ENCODE peak calls at places on chromosome 18, in four cellular contexts. S is thyroid gland, X is brain microvascular endothelial cell, A is epithelial cell of proximal tubule. T is an unnamed sample.

GRCh38 chr18:1104265-1104792 is 199.7 kb downstream of the ADCYAP1 start:
- DNase-seq in S (no peak), X (peak; percentile 9), A (no peak), T (no peak)

GRCh38 chr18:36354989-36355388 is 57.5 kb downstream of the FHOD3 start:
- DNase-seq in S (no peak), X (peak; percentile 21), A (no peak), T (peak; percentile 61)

GRCh38 chr18:35458677-35459441 is 38.9 kb downstream of the INO80C start:
- DNase-seq in S (peak; percentile 15), X (peak; percentile 86), A (peak; percentile 61), T (no peak)

GRCh38 chr18:64090876-64091275 is 58.0 kb downstream of the LINC00305 start:
- DNase-seq in S (no peak), X (no peak), A (no peak), T (no peak)

GRCh38 chr18:13500891-13501887 is 225.2 kb downstream of the FAM210A start:
- DNase-seq in S (peak; percentile 82), X (peak; percentile 33), A (peak; percentile 43), T (peak; percentile 27)

GRCh38 chr18:38025433-38026038 is 459.9 kb upstream of the CELF4 start:
- DNase-seq in S (no peak), X (peak; percentile 18), A (peak; percentile 86), T (no peak)

GRCh38 chr18:79588636-79589481 is 90.7 kb upstream of the CTDP1 start:
- DNase-seq in S (peak; percentile 45), X (peak; percentile 88), A (no peak), T (peak; percentile 68)

GRCh38 chr18:3230401-3231334 is 10.9 kb upstream of the MYOM1 start:
- DNase-seq in S (no peak), X (no peak), A (no peak), T (no peak)

GRCh38 chr18:72155327-72155726 is 388.8 kb downstream of the CBLN2 start:
- DNase-seq in S (peak; percentile 3), X (no peak), A (no peak), T (no peak)

GRCh38 chr18:25648724-25649260 is 296.8 kb upstream of the ZNF521 start:
- DNase-seq in S (no peak), X (no peak), A (no peak), T (no peak)

GRCh38 chr18:25726278-25726677 is 364.1 kb downstream of the SS18 start:
- DNase-seq in S (no peak), X (peak; percentile 68), A (no peak), T (no peak)

GRCh38 chr18:75083761-75084160 is 125.2 kb downstream of the PTGR3 start:
- DNase-seq in S (no peak), X (no peak), A (no peak), T (no peak)

GRCh38 chr18:2526320-2526719 is 45.0 kb downstream of the METTL4 start:
- DNase-seq in S (no peak), X (no peak), A (no peak), T (no peak)

GRCh38 chr18:12420831-12421421 is 13.2 kb downstream of the PRELID3A start:
- DNase-seq in S (peak; percentile 21), X (no peak), A (no peak), T (no peak)

GRCh38 chr18:65735166-65735565 is 15.6 kb upstream of the CDH7 start:
- DNase-seq in S (no peak), X (no peak), A (no peak), T (no peak)

GRCh38 chr18:41150316-41150715 is 804.7 kb upstream of the PIK3C3 start:
- DNase-seq in S (no peak), X (no peak), A (no peak), T (no peak)

GRCh38 chr18:77478619-77479018 is 229.0 kb downstream of the GALR1 start:
- DNase-seq in S (peak; percentile 4), X (peak; percentile 52), A (no peak), T (no peak)

GRCh38 chr18:59918320-59918755 is 18.5 kb downstream of the PMAIP1 start:
- DNase-seq in S (peak; percentile 74), X (no peak), A (no peak), T (no peak)

GRCh38 chr18:75209952-75210261 is 690 bp upstream of the TSHZ1 start:
- DNase-seq in S (no peak), X (no peak), A (no peak), T (no peak)

GRCh38 chr18:499351-500229 is 911 bp downstream of the COLEC12 start:
- DNase-seq in S (no peak), X (peak; percentile 90), A (no peak), T (peak; percentile 74)

GRCh38 chr18:11121426-11121825 is 27.9 kb downstream of the PIEZO2 start:
- DNase-seq in S (no peak), X (peak; percentile 54), A (no peak), T (no peak)

GRCh38 chr18:9380101-9380500 is 45.5 kb downstream of the TWSG1 start:
- DNase-seq in S (no peak), X (no peak), A (no peak), T (peak; percentile 46)

GRCh38 chr18:45355944-45356520 is 259.2 kb upstream of the SLC14A2 start:
- DNase-seq in S (no peak), X (no peak), A (no peak), T (no peak)
- TF ChIP-seq CTCF in S (no peak), X (no peak), A (peak; percentile 12), T (no peak)

GRCh38 chr18:58212274-58212673 is 168.2 kb downstream of the NEDD4L start:
- DNase-seq in S (no peak), X (no peak), A (no peak), T (no peak)

GRCh38 chr18:58215005-58215404 is 171.0 kb downstream of the NEDD4L start:
- DNase-seq in S (no peak), X (no peak), A (no peak), T (no peak)

GRCh38 chr18:58213931-58214431 is 170.0 kb downstream of the NEDD4L start:
- DNase-seq in S (no peak), X (peak; percentile 59), A (no peak), T (no peak)

GRCh38 chr18:58211510-58211909 is 167.5 kb downstream of the NEDD4L start:
- DNase-seq in S (no peak), X (no peak), A (no peak), T (no peak)

DNA sequence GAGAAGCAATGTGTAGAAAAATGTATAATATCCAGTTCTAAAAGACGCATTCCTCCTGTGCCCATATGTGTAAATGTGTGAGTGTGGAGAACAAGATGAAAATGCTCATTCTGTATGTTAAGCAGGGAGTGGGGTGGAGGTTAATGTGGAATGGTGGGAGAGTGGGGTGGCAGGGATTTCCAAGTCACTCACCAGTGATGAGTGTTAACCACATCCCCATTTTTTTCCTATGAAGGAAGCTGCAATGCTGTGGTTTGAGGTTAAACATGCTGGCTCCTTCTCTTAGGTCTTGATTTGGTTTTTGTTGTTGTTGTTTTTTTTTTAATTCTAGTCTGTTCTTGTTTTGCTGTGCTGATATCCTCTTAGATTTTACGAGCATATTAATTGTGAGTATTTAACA is 169.4 kb downstream of the NEDD4L start:
- DNase-seq in S (no peak), X (peak; percentile 81), A (no peak), T (peak; percentile 70)
- H3K4me3 ChIP-seq in S (no peak overlapping the region), X (no peak overlapping the region), A (no peak overlapping the region), T (no peak overlapping the region)

DNA sequence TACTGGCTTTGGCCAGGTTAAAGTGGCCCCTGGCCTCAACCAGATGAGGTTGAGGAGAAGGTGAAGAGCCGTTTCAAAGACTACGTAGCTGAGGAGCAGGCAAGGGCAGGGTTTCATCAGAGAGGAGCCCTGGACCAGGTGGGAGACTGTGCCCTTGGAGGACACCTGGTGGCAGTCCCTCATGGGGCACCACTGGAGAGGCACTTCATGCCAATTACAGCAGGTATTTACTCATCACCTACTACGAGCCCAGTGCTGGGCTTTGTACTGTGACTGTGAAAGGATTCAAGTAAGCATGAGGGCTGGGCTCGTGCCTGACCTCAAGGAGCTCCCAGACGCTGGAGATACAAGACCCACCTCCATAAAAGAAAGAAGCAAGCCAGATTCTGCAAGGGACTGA is 37.6 kb downstream of the SMAD7 start:
- DNase-seq in S (no peak), X (no peak), A (no peak), T (no peak)
- TF ChIP-seq CTCF in S (no peak), X (peak; percentile 46), A (peak; percentile 42), T (peak; percentile 8)

DNA sequence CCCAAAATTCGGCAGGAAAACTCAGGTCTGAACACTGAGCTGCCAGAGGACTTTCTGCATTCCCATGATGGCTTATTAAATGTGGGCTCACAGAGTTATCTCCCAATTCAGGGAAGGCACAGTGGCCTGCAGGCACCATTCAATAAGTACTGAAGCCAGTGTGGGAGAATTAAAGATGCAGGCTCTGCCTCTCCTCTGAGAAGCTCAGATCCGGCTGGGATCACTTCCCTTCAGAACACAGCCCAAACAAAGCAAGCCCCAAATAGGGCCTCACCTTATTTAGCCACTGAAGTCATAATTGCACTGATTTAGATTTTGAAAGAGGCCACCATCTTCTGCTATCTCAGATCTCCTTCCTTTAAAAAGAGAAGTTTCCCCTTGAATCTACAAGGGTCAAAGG is 94.3 kb downstream of the MAPK4 start:
- DNase-seq in S (no peak), X (no peak), A (no peak), T (no peak)
- H3K4me3 ChIP-seq in S (no peak overlapping the region), X (no peak overlapping the region), A (no peak overlapping the region), T (no peak overlapping the region)

DNA sequence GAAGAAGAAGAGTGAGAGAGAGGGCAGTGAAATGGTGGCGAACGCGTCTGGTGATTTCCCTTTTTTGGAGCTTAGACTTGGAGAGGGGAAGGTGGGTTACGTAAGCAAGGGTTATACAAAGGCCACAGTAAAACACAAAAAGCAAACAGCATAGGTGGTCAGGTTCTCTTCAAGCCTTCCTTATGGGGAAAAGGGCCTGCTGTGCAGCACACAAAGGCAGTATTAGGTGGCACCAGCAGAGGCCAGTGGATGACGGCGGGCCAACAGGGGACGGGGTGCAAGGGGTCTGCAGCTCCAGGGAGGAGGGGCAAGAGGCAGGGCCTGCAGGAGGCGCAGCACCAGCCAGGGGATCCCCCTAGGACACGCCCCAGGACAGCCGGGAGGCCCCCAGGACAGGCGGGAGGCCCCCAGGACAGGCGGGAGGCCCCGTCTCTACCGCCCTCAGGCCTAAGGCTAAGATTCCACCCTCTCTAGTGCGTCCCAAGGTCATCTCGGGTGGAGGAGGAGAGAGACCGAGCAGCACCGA is 32.6 kb upstream of the NPC1 start:
- DNase-seq in S (no peak), X (no peak), A (no peak), T (no peak)
- TF ChIP-seq CTCF in S (no peak), X (peak; percentile 36), A (peak; percentile 29), T (no peak)

GRCh38 chr18:55539240-55539639 is 48.8 kb downstream of the TCF4 start:
- DNase-seq in S (no peak), X (no peak), A (no peak), T (peak; percentile 74)

GRCh38 chr18:55534547-55534946 is 53.4 kb downstream of the TCF4 start:
- DNase-seq in S (no peak), X (no peak), A (no peak), T (no peak)

GRCh38 chr18:55529581-55529980 is 58.4 kb downstream of the TCF4 start:
- DNase-seq in S (no peak), X (no peak), A (no peak), T (no peak)

DNA sequence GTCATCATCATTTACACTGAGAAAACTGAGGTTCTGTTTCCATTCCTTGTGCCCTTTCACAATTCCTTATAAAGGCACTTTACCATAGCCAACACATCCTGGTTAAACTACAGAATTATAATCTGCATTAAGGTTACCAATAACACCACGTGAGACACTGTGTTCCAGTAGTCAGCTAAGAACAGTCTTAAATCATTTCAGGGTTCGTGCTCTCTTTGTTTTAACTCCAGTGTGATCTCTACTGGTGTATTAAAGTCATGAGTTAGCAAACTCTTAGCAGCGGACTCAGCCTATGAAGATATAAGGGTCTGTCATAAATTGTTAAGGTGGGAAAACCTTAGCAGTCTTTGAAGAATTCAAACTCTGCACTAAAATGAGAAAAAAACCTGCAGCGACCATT is 53.0 kb downstream of the TCF4 start:
- DNase-seq in S (no peak), X (no peak), A (no peak), T (no peak)
- H3K4me3 ChIP-seq in S (no peak overlapping the region), X (no peak overlapping the region), A (no peak overlapping the region), T (no peak overlapping the region)